ENCODE peak calls at places on chromosomes 7 and 10, in seven cellular contexts. D is Calu3, O is WERI-Rb-1, H is PC-3, N is WTC11, Q is endodermal cell, G is mucosa of descending colon. X is an unnamed sample.

GRCh38 chr7:34109936-34110626 is 204.7 kb downstream of the BMPER start:
- DNase-seq in D (no peak), O (no peak), H (no peak), N (no peak), Q (no peak), G (no peak), X (no peak)

GRCh38 chr10:54769051-54769450 is 32.0 kb downstream of the PCDH15 start:
- DNase-seq in D (no peak), O (no peak), H (no peak), N (no peak), Q (no peak), G (no peak), X (no peak)

GRCh38 chr10:24519950-24520349 is 203.7 kb downstream of the ARHGAP21 start:
- DNase-seq in D (no peak), O (no peak), H (no peak), N (peak), Q (peak), G (no peak), X (no peak)

GRCh38 chr7:37128644-37129043 is 320.0 kb downstream of the ELMO1 start:
- DNase-seq in D (no peak), O (no peak), H (no peak), N (no peak), Q (no peak), G (no peak), X (no peak)

GRCh38 chr10:17109475-17110207 is 20.0 kb downstream of the CUBN start:
- DNase-seq in D (no peak), O (no peak), H (peak), N (no peak), Q (no peak), G (no peak), X (no peak)

GRCh38 chr7:76318488-76319353 is 16.2 kb downstream of the HSPB1 start:
- DNase-seq in D (peak), O (peak), H (peak), N (peak), Q (peak), G (peak), X (peak)

GRCh38 chr7:19116121-19117080 is 1.0 kb downstream of the TWIST1 start:
- DNase-seq in D (peak), O (peak), H (peak), N (peak), Q (peak), G (no peak), X (peak)

GRCh38 chr10:115921795-115922194 is 351.2 kb downstream of the GFRA1 start:
- DNase-seq in D (no peak), O (no peak), H (no peak), N (no peak), Q (no peak), G (no peak), X (no peak)

GRCh38 chr7:28754027-28754426 is 204.1 kb downstream of the TRIL start:
- DNase-seq in D (peak), O (no peak), H (peak), N (no peak), Q (no peak), G (no peak), X (peak)

GRCh38 chr7:55964802-55965470 is 551 bp downstream of the NIPSNAP2 start:
- DNase-seq in D (peak), O (peak), H (peak), N (peak), Q (peak), G (peak), X (peak)

GRCh38 chr10:79144341-79145173 is 75.8 kb downstream of the ZMIZ1 start:
- DNase-seq in D (no peak), O (no peak), H (no peak), N (no peak), Q (no peak), G (no peak), X (no peak)

GRCh38 chr7:53191296-53191695 is 155.9 kb downstream of the POM121L12 start:
- DNase-seq in D (no peak), O (no peak), H (no peak), N (no peak), Q (no peak), G (no peak), X (no peak)

GRCh38 chr10:126972622-126973414 is 67.6 kb downstream of the DOCK1 start:
- DNase-seq in D (peak), O (no peak), H (no peak), N (no peak), Q (no peak), G (no peak), X (no peak)

GRCh38 chr10:5942471-5942870 is 34.9 kb downstream of the IL15RA start:
- DNase-seq in D (no peak), O (no peak), H (no peak), N (no peak), Q (no peak), G (peak), X (no peak)

GRCh38 chr10:76251773-76252617 is 820.6 kb downstream of the LRMDA start:
- DNase-seq in D (no peak), O (no peak), H (no peak), N (no peak), Q (no peak), G (peak), X (no peak)

GRCh38 chr10:21529236-21529910 is 3.9 kb upstream of the SKIDA1 start:
- DNase-seq in D (no peak), O (no peak), H (no peak), N (no peak), Q (no peak), G (no peak), X (no peak)

GRCh38 chr7:80806653-80807052 is 112.2 kb downstream of the SEMA3C start:
- DNase-seq in D (no peak), O (no peak), H (no peak), N (no peak), Q (no peak), G (no peak), X (no peak)

GRCh38 chr7:40701836-40702551 is 567.2 kb downstream of the SUGCT start:
- DNase-seq in D (no peak), O (no peak), H (no peak), N (no peak), Q (no peak), G (no peak), X (no peak)

GRCh38 chr10:45000764-45001381 is at the start of gene ZNF22:
- DNase-seq in D (peak), O (peak), H (peak), N (peak), Q (peak), G (peak), X (peak)

GRCh38 chr10:98041352-98042043 is 11.1 kb upstream of the CRTAC1 start:
- DNase-seq in D (peak), O (peak), H (peak), N (peak), Q (peak), G (peak), X (peak)

GRCh38 chr10:129075936-129076335 is 391.1 kb upstream of the MGMT start:
- DNase-seq in D (no peak), O (no peak), H (no peak), N (no peak), Q (no peak), G (no peak), X (no peak)

GRCh38 chr7:94949532-94949931 is 42.1 kb downstream of the PPP1R9A start:
- DNase-seq in D (no peak), O (no peak), H (peak), N (no peak), Q (no peak), G (no peak), X (no peak)

GRCh38 chr10:5524721-5525531 is at the start of gene CALML3:
- DNase-seq in D (no peak), O (no peak), H (no peak), N (no peak), Q (peak), G (peak), X (no peak)

GRCh38 chr7:4837814-4838625 is 23.8 kb downstream of the PAPOLB start:
- DNase-seq in D (no peak), O (peak), H (no peak), N (peak), Q (peak), G (no peak), X (peak)

GRCh38 chr10:93458821-93459257 is 23.3 kb downstream of the MYOF start:
- DNase-seq in D (peak), O (no peak), H (peak), N (no peak), Q (peak), G (no peak), X (no peak)

GRCh38 chr7:10934292-10934691 is 39.4 kb upstream of the PHF14 start:
- DNase-seq in D (no peak), O (no peak), H (no peak), N (no peak), Q (no peak), G (no peak), X (no peak)

GRCh38 chr7:70829221-70830059 is 302.5 kb upstream of the GALNT17 start:
- DNase-seq in D (peak), O (peak), H (peak), N (peak), Q (peak), G (peak), X (peak)

GRCh38 chr10:102230861-102231356 is 4.8 kb downstream of the ELOVL3 start:
- DNase-seq in D (peak), O (peak), H (no peak), N (peak), Q (peak), G (peak), X (peak)

GRCh38 chr10:85408388-85408787 is 958.2 kb downstream of the GRID1 start:
- DNase-seq in D (no peak), O (no peak), H (no peak), N (no peak), Q (no peak), G (no peak), X (no peak)

GRCh38 chr10:33897255-33897893 is 562.9 kb upstream of the NRP1 start:
- DNase-seq in D (no peak), O (no peak), H (no peak), N (no peak), Q (no peak), G (no peak), X (no peak)

GRCh38 chr10:5812283-5813090 is 747 bp downstream of the GDI2 start:
- DNase-seq in D (peak), O (peak), H (no peak), N (peak), Q (peak), G (peak), X (peak)

GRCh38 chr7:2760098-2760889 is 72.3 kb downstream of the AMZ1 start:
- DNase-seq in D (peak), O (peak), H (peak), N (peak), Q (peak), G (peak), X (peak)

GRCh38 chr10:34001087-34001580 is 666.7 kb upstream of the NRP1 start:
- DNase-seq in D (no peak), O (no peak), H (no peak), N (no peak), Q (no peak), G (no peak), X (no peak)

GRCh38 chr7:123716877-123717276 is 31.9 kb downstream of the WASL start:
- DNase-seq in D (no peak), O (no peak), H (no peak), N (no peak), Q (no peak), G (no peak), X (no peak)
- TF ChIP-seq CTCF in D (no peak), O (no peak), H (peak), N (no peak), Q (peak), G (no peak), X (no peak)

GRCh38 chr7:45401155-45401554 is 173.0 kb upstream of the ADCY1 start:
- DNase-seq in D (no peak), O (no peak), H (no peak), N (no peak), Q (no peak), G (no peak), X (no peak)
- TF ChIP-seq CTCF in D (no peak), O (no peak), H (no peak), N (no peak), Q (no peak), G (no peak), X (no peak)

GRCh38 chr10:3486346-3487065 is 298.5 kb downstream of the KLF6 start:
- DNase-seq in D (peak), O (peak), H (peak), N (peak), Q (peak), G (peak), X (peak)
- TF ChIP-seq CTCF in D (no peak), O (no peak), H (no peak), N (no peak), Q (no peak), G (no peak), X (no peak)

DNA sequence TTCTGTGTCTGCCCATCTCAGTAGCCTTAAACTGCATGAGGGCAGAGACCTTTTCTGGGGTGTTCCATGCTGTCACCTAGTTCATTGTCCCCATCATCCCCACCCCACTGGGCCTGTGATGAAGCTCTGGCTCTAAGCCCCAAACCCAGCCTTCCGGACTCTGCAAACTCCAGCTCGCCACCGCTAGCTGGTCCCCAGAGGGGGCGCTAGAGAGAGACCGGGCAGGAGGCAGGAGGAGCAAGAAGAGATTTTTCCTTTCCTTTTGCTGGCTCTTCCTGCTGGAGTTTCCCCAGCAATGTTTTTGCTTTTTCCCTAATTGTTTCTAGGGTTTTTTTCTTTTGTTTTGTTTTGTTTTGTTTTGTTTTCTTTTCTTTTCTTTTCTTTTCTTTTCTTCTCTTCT is 234.4 kb downstream of the TEX36 start:
- DNase-seq in D (peak), O (peak), H (peak), N (peak), Q (peak), G (peak), X (peak)
- TF ChIP-seq CTCF in D (peak), O (peak), H (peak), N (peak), Q (peak), G (peak), X (peak)

DNA sequence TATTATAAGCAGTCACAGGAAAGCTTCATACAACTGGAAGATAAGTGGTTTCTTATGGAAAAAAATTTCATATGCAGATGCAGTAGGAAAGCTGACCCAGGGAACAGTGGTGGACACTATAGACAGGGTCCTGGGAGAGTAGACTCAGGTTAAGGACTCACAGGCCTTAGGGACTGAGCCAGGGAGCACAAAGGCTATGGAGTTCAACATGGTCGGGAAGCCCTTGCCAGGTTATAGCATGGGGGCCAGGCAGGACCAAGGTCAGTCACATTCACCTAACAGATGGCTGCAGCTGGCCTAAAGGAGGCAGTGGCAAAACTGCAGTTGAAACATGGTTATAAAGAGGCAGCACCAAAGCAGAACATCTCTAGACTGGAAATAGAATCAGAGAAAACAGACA is 54.9 kb upstream of the UNC5B start:
- DNase-seq in D (no peak), O (no peak), H (no peak), N (no peak), Q (no peak), G (no peak), X (no peak)
- TF ChIP-seq CTCF in D (no peak), O (no peak), H (no peak), N (no peak), Q (no peak), G (no peak), X (no peak)

GRCh38 chr10:61592581-61592980 is 70.1 kb upstream of the CABCOCO1 start:
- DNase-seq in D (peak), O (peak), H (peak), N (peak), Q (peak), G (peak), X (peak)
- TF ChIP-seq CTCF in D (no peak), O (peak), H (peak), N (no peak), Q (peak), G (no peak), X (peak)

DNA sequence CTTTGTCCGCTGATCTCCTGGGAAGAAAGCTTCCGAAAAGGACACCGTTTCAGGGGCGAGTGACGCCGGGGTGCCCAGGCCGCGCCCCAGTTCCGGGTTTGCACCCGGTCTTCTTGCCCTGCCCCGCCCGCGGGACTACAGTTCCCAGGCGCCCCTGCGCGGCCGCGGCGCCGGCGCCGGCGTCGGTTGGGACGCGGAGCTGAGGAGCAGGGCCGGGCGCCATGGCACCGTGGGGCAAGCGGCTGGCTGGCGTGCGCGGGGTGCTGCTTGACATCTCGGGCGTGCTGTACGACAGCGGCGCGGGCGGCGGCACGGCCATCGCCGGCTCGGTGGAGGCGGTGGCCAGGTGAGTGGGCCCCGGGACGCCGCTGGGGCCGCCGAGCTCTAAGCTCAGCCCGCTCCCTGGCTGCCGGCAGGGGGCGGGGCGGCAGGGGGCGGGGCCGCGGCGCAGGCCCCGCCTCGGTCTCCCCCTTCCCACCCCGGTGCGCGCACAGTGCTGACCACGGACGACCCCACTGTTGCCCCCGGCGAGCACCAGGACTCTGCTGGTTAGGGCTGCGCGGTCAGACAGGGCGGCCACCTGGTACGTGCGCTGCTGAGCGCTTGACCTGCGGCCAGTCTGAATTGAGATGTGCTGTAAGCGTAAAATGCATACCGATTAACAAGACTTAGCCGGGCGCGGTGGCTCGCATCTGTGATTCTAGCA is at the start of gene LHPP:
- DNase-seq in D (peak), O (peak), H (peak), N (peak), Q (peak), G (peak), X (peak)
- TF ChIP-seq CTCF in D (peak), O (peak), H (no peak), N (peak), Q (peak), G (peak), X (peak)

DNA sequence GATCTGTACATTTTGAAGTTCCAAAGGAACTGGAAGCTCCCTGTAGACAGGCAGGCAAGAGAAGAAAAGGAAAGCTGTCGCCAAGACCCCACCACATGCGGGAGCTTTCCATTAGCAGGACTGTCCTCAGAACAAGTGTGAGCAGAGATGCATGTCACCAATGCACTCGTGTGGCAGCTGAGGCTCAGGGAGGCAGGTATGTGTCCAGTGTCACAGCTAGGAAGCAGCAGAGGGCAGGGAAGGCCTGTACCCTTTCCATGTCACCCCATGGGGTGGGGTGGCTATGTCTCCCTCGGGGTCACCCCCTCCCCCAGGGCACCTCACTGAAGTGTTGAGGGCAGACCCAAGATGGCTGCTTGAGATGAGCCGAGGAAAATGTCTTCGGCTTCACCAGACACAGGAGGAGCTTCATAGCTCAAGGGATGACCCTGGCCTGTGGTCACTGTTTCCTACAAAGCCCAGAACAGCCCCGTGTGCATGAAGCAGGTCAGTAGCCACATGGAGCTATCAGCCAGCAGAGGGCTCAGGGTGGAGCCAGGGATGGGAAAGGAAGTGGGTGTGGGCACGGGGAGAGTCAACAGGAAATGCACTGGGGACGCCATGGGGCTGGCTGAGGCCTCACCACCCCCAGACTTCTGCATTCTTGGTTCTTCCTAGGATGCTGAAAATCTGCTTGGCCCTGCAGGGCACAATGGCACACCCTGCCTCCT is 96.6 kb downstream of the FAM53B start:
- DNase-seq in D (peak), O (peak), H (peak), N (no peak), Q (peak), G (peak), X (no peak)
- TF ChIP-seq CTCF in D (no peak), O (peak), H (peak), N (no peak), Q (peak), G (no peak), X (no peak)